ENCODE peak calls at places on chromosomes 5 and 9, in four cellular contexts. One of them, this sample, is unnamed.

GRCh38 chr9:2127486-2127885 is 112.3 kb downstream of the SMARCA2 start:
- DNase-seq in SK-N-SH: no peak
- DNase-seq in WTC11: no peak
- DNase-seq in K562: no peak
- DNase-seq in this sample: no peak

GRCh38 chr9:9764821-9765220 is 848.0 kb downstream of the PTPRD start:
- DNase-seq in SK-N-SH: peak
- DNase-seq in WTC11: no peak
- DNase-seq in K562: no peak
- DNase-seq in this sample: no peak

GRCh38 chr9:116154976-116155699 is 1.5 kb downstream of the PAPPA start:
- DNase-seq in SK-N-SH: peak
- DNase-seq in WTC11: peak
- DNase-seq in K562: no peak
- DNase-seq in this sample: no peak

GRCh38 chr5:163104496-163104895 is 332.9 kb upstream of the CCNG1 start:
- DNase-seq in SK-N-SH: no peak
- DNase-seq in WTC11: peak
- DNase-seq in K562: no peak
- DNase-seq in this sample: no peak

GRCh38 chr9:15400281-15400941 is 22.3 kb upstream of the SNAPC3 start:
- DNase-seq in SK-N-SH: no peak
- DNase-seq in WTC11: no peak
- DNase-seq in K562: no peak
- DNase-seq in this sample: no peak

GRCh38 chr5:37776826-37777225 is 63.0 kb downstream of the GDNF start:
- DNase-seq in SK-N-SH: no peak
- DNase-seq in WTC11: no peak
- DNase-seq in K562: no peak
- DNase-seq in this sample: no peak

GRCh38 chr5:35319231-35320002 is 89.1 kb upstream of the PRLR start:
- DNase-seq in SK-N-SH: no peak
- DNase-seq in WTC11: no peak
- DNase-seq in K562: no peak
- DNase-seq in this sample: no peak

GRCh38 chr9:138053996-138054752 is 176.6 kb downstream of the CACNA1B start:
- DNase-seq in SK-N-SH: no peak
- DNase-seq in WTC11: peak
- DNase-seq in K562: no peak
- DNase-seq in this sample: no peak

GRCh38 chr5:37996918-37997317 is 157.1 kb upstream of the GDNF start:
- DNase-seq in SK-N-SH: no peak
- DNase-seq in WTC11: no peak
- DNase-seq in K562: no peak
- DNase-seq in this sample: no peak

GRCh38 chr9:84276741-84277140 is 63.8 kb downstream of the SLC28A3 start:
- DNase-seq in SK-N-SH: no peak
- DNase-seq in WTC11: no peak
- DNase-seq in K562: no peak
- DNase-seq in this sample: no peak

GRCh38 chr5:138664276-138664943 is 88.8 kb upstream of the CTNNA1 start:
- DNase-seq in SK-N-SH: no peak
- DNase-seq in WTC11: no peak
- DNase-seq in K562: no peak
- DNase-seq in this sample: no peak

GRCh38 chr9:94603259-94603776 is 9.7 kb upstream of the FBP2 start:
- DNase-seq in SK-N-SH: peak
- DNase-seq in WTC11: peak
- DNase-seq in K562: peak
- DNase-seq in this sample: peak

GRCh38 chr5:97131139-97131710 is 11.2 kb downstream of the LIX1 start:
- DNase-seq in SK-N-SH: no peak
- DNase-seq in WTC11: no peak
- DNase-seq in K562: no peak
- DNase-seq in this sample: no peak

GRCh38 chr5:67799732-67800234 is 415.8 kb upstream of the PIK3R1 start:
- DNase-seq in SK-N-SH: no peak
- DNase-seq in WTC11: no peak
- DNase-seq in K562: no peak
- DNase-seq in this sample: peak

GRCh38 chr9:136978073-136978864 is 965 bp downstream of the PTGDS start:
- DNase-seq in SK-N-SH: peak
- DNase-seq in WTC11: peak
- DNase-seq in K562: peak
- DNase-seq in this sample: no peak

GRCh38 chr5:109388407-109388806 is 21.4 kb downstream of the PJA2 start:
- DNase-seq in SK-N-SH: no peak
- DNase-seq in WTC11: no peak
- DNase-seq in K562: peak
- DNase-seq in this sample: no peak

GRCh38 chr5:162323471-162323870 is 255.9 kb downstream of the GABRG2 start:
- DNase-seq in SK-N-SH: peak
- DNase-seq in WTC11: no peak
- DNase-seq in K562: no peak
- DNase-seq in this sample: no peak

GRCh38 chr5:178209334-178210072 is 5.2 kb downstream of the HNRNPAB start:
- DNase-seq in SK-N-SH: no peak
- DNase-seq in WTC11: peak
- DNase-seq in K562: no peak
- DNase-seq in this sample: no peak

GRCh38 chr5:91928751-91929521 is 545.8 kb upstream of the ARRDC3 start:
- DNase-seq in SK-N-SH: peak
- DNase-seq in WTC11: no peak
- DNase-seq in K562: no peak
- DNase-seq in this sample: no peak

GRCh38 chr5:142239394-142240159 is 85.2 kb downstream of the SPRY4 start:
- DNase-seq in SK-N-SH: no peak
- DNase-seq in WTC11: no peak
- DNase-seq in K562: no peak
- DNase-seq in this sample: no peak

GRCh38 chr5:133273661-133274596 is 222.1 kb downstream of the HSPA4 start:
- DNase-seq in SK-N-SH: no peak
- DNase-seq in WTC11: no peak
- DNase-seq in K562: no peak
- DNase-seq in this sample: no peak

GRCh38 chr9:115034801-115035200 is 83.2 kb downstream of the TNC start:
- DNase-seq in SK-N-SH: no peak
- DNase-seq in WTC11: no peak
- DNase-seq in K562: no peak
- DNase-seq in this sample: no peak

GRCh38 chr5:147554285-147554817 is 44.5 kb upstream of the DPYSL3 start:
- DNase-seq in SK-N-SH: peak
- DNase-seq in WTC11: no peak
- DNase-seq in K562: no peak
- DNase-seq in this sample: no peak

GRCh38 chr5:154421868-154422267 is 23.9 kb upstream of the SAP30L start:
- DNase-seq in SK-N-SH: peak
- DNase-seq in WTC11: peak
- DNase-seq in K562: peak
- DNase-seq in this sample: peak

GRCh38 chr5:14326035-14326909 is 183.1 kb downstream of the TRIO start:
- DNase-seq in SK-N-SH: peak
- DNase-seq in WTC11: no peak
- DNase-seq in K562: peak
- DNase-seq in this sample: peak

GRCh38 chr5:110099562-110099961 is 409.8 kb downstream of the MAN2A1 start:
- DNase-seq in SK-N-SH: no peak
- DNase-seq in WTC11: no peak
- DNase-seq in K562: no peak
- DNase-seq in this sample: no peak

GRCh38 chr5:125394661-125395280 is 648.3 kb upstream of the ZNF608 start:
- DNase-seq in SK-N-SH: no peak
- DNase-seq in WTC11: no peak
- DNase-seq in K562: no peak
- DNase-seq in this sample: no peak

GRCh38 chr5:108259306-108259705 is 122.6 kb downstream of the FBXL17 start:
- DNase-seq in SK-N-SH: no peak
- DNase-seq in WTC11: no peak
- DNase-seq in K562: no peak
- DNase-seq in this sample: no peak

GRCh38 chr5:137372386-137373160 is 126.6 kb downstream of the SPOCK1 start:
- DNase-seq in SK-N-SH: no peak
- DNase-seq in WTC11: no peak
- DNase-seq in K562: no peak
- DNase-seq in this sample: no peak

GRCh38 chr9:81646337-81646736 is 43.0 kb downstream of the TLE1 start:
- DNase-seq in SK-N-SH: no peak
- DNase-seq in WTC11: no peak
- DNase-seq in K562: no peak
- DNase-seq in this sample: no peak

GRCh38 chr9:32500768-32501167 is 25.2 kb downstream of the RIGI start:
- DNase-seq in SK-N-SH: no peak
- DNase-seq in WTC11: no peak
- DNase-seq in K562: no peak
- DNase-seq in this sample: peak

GRCh38 chr5:123174916-123175481 is 86.0 kb downstream of the PRDM6 start:
- DNase-seq in SK-N-SH: no peak
- DNase-seq in WTC11: peak
- DNase-seq in K562: no peak
- DNase-seq in this sample: no peak

GRCh38 chr5:39399135-39400036 is 25.4 kb downstream of the DAB2 start:
- DNase-seq in SK-N-SH: no peak
- DNase-seq in WTC11: no peak
- DNase-seq in K562: peak
- DNase-seq in this sample: peak

GRCh38 chr5:146390469-146390868 is 51.8 kb downstream of the POU4F3 start:
- DNase-seq in SK-N-SH: no peak
- DNase-seq in WTC11: peak
- DNase-seq in K562: no peak
- DNase-seq in this sample: peak

DNA sequence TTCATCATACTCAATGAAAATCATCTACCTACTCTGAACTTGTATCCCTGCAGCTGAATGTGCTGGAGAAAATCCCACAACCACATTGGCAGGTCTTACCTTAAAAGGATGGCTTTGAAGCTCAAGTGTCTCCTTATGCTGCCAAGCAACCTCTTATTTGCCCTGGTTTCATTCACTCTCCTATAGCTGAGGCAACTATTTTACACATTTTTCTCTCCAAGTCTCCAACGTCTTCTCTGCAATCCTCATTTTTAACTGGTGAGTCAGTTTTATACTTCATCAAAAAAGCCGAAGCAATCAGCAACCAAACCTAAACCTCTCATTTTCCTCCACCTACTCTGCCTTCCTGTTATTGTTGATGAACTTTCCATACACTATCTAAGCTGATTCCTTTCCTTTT is 49.8 kb downstream of the POU4F3 start:
- DNase-seq in SK-N-SH: no peak
- DNase-seq in WTC11: no peak
- DNase-seq in K562: no peak
- DNase-seq in this sample: no peak
- TF ChIP-seq FOXJ3 in SK-N-SH: no peak
- TF ChIP-seq FOXJ3 in WTC11: no peak
- TF ChIP-seq FOXJ3 in K562: no peak
- TF ChIP-seq FOXJ3 in this sample: no peak

GRCh38 chr5:149271717-149272558 is at the start of gene AFAP1L1:
- DNase-seq in SK-N-SH: peak
- DNase-seq in WTC11: peak
- DNase-seq in K562: peak
- DNase-seq in this sample: peak
- TF ChIP-seq FOXJ3 in SK-N-SH: no peak
- TF ChIP-seq FOXJ3 in WTC11: no peak
- TF ChIP-seq FOXJ3 in K562: no peak
- TF ChIP-seq FOXJ3 in this sample: no peak

DNA sequence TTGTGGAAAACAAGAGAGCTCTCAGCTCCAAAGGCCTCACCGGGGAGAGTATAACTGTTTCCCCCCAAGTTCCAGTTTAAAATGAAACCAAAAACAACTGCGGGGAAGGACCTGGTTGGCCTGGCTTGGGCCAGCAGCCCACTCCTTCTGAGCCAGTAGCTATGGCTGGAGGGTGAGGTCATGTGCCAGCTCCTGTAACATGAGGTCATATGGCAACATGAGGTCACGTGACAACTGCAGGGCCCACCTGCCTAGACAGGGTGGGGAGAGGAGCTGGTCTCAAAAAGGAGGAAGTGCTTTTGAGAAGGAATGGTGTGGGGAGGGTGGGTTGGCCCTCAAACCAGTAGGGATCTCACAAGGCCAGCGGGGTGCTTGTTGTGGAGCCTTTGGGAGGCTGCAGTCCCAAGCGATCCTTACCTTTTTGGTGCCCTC is 29.3 kb upstream of the CRB2 start:
- DNase-seq in SK-N-SH: no peak
- DNase-seq in WTC11: no peak
- DNase-seq in K562: peak
- DNase-seq in this sample: no peak
- TF ChIP-seq FOXJ3 in SK-N-SH: no peak
- TF ChIP-seq FOXJ3 in WTC11: no peak
- TF ChIP-seq FOXJ3 in K562: no peak
- TF ChIP-seq FOXJ3 in this sample: no peak

DNA sequence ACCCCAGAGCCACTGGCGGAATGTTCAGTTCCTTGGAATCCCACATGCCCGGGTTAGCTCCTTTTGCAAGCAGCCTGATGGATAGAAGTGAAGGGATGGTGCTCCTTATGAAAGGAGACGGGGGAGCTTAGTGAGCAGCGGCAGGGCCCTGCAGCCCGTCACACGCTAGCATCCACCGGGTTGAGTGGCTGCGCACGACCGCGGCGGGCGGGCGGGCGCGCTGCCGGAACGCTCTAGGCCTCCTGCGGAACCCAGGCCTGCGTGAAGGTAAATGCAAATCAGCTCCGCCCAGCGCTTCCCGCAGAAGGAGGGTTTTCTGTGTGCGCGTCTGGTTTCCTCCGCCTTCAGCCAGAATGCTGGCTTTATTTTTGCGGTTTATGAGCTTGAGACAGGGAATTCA is 19.8 kb downstream of the IL12B start:
- DNase-seq in SK-N-SH: no peak
- DNase-seq in WTC11: peak
- DNase-seq in K562: no peak
- DNase-seq in this sample: no peak
- TF ChIP-seq FOXJ3 in SK-N-SH: no peak
- TF ChIP-seq FOXJ3 in WTC11: no peak
- TF ChIP-seq FOXJ3 in K562: no peak
- TF ChIP-seq FOXJ3 in this sample: no peak

DNA sequence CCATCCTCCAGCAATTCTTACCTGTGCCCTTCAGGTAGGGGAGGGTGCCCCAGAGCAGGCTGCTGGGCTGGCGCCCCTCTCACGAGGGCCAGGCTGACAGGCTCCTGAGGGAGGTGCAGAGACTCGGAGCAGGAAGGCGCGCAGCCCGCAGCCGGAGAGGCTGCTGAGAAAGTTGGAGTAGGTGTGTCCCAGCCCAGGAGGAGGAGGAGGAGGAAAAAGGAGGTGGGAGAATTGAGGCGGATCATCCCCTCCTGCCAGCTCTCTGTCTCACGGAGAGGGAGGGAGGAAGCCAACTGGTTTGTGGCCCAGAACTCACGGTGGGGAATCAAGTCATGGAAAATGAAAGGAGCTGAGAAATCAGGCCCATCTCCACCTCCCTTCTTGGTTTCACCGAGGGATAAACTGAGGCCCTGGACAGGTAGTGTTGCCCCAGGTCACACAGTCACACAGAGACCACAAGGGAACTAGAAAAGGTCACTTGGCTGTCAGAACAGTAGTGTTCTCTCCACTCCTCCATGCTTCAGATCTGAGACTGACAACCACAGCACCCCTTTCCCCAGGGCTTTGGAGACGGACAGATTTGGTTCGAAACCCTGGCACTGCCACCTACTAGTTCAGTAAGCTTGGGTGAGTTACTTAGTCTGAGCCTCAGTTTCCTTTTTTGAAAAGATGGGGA is at the start of gene FAT2:
- DNase-seq in SK-N-SH: no peak
- DNase-seq in WTC11: peak
- DNase-seq in K562: no peak
- DNase-seq in this sample: no peak
- TF ChIP-seq FOXJ3 in SK-N-SH: no peak
- TF ChIP-seq FOXJ3 in WTC11: no peak
- TF ChIP-seq FOXJ3 in K562: no peak
- TF ChIP-seq FOXJ3 in this sample: no peak

This sample was measured in HepG2.